ENCODE peak calls at places on chromosomes 6 and 20, in ten cellular contexts. U is endothelial cell; F is kidney; X is Peyer's patch; N is gastrocnemius medialis; O is aorta; B is astrocyte of the spinal cord; D is T-cell; Q is GM13976; W is stimulated activated CD8-positive, alpha-beta memory T cell treated with anti-CD3 and anti-CD28 coated beads, Interleukin-15, amount 100 ng/mL, for 24 hours. P is an unnamed sample.

GRCh38 chr20:4076671-4077070 is 61.3 kb upstream of the RNF24 start:
- DNase-seq in U (no peak), F (no peak), X (no peak), N (no peak), O (no peak), B (peak), D (no peak), Q (no peak), W (no peak), P (no peak)

GRCh38 chr6:136503303-136503702 is 46.9 kb downstream of the MAP7 start:
- DNase-seq in U (peak), F (no peak), X (no peak), N (no peak), O (no peak), B (no peak), D (no peak), Q (no peak), W (no peak), P (no peak)

GRCh38 chr6:69791065-69791471 is 5.7 kb downstream of the LMBRD1 start:
- DNase-seq in U (no peak), F (no peak), X (no peak), N (no peak), O (no peak), B (peak), D (no peak), Q (no peak), W (no peak), P (no peak)

GRCh38 chr20:54361485-54361884 is 113.9 kb upstream of the DOK5 start:
- DNase-seq in U (no peak), F (no peak), X (no peak), N (no peak), O (no peak), B (no peak), D (no peak), Q (no peak), W (no peak), P (no peak)

GRCh38 chr6:29651413-29652197 is 5.3 kb upstream of the MOG start:
- DNase-seq in U (no peak), F (no peak), X (no peak), N (no peak), O (no peak), B (peak), D (no peak), Q (peak), W (no peak), P (no peak)

GRCh38 chr6:150631283-150631981 is 31.7 kb downstream of the PLEKHG1 start:
- DNase-seq in U (no peak), F (no peak), X (no peak), N (no peak), O (no peak), B (no peak), D (no peak), Q (peak), W (no peak), P (no peak)

GRCh38 chr20:33163856-33164762 is 3.9 kb upstream of the BPIFA2 start:
- DNase-seq in U (no peak), F (no peak), X (no peak), N (no peak), O (no peak), B (no peak), D (no peak), Q (no peak), W (no peak), P (no peak)

GRCh38 chr6:109526905-109527628 is 44.0 kb upstream of the ZBTB24 start:
- DNase-seq in U (peak), F (peak), X (peak), N (no peak), O (peak), B (peak), D (peak), Q (peak), W (no peak), P (no peak)

GRCh38 chr6:146950351-146950835 is 253.8 kb upstream of the STXBP5 start:
- DNase-seq in U (peak), F (no peak), X (peak), N (no peak), O (no peak), B (no peak), D (no peak), Q (no peak), W (no peak), P (no peak)

GRCh38 chr6:8080338-8081151 is 16.4 kb upstream of the BLOC1S5 start:
- DNase-seq in U (no peak), F (no peak), X (no peak), N (no peak), O (no peak), B (peak), D (no peak), Q (no peak), W (no peak), P (no peak)

GRCh38 chr20:62918830-62919229 is 7.5 kb downstream of the DIDO1 start:
- DNase-seq in U (no peak), F (no peak), X (no peak), N (no peak), O (no peak), B (no peak), D (peak), Q (no peak), W (no peak), P (no peak)

GRCh38 chr6:155388546-155388945 is 67.1 kb downstream of the NOX3 start:
- DNase-seq in U (no peak), F (no peak), X (no peak), N (no peak), O (no peak), B (no peak), D (no peak), Q (no peak), W (no peak), P (no peak)

GRCh38 chr20:31809656-31810055 is 9.5 kb upstream of the MYLK2 start:
- DNase-seq in U (no peak), F (no peak), X (no peak), N (no peak), O (no peak), B (no peak), D (no peak), Q (no peak), W (no peak), P (no peak)

GRCh38 chr6:112357801-112358200 is 10.7 kb downstream of the RFPL4B start:
- DNase-seq in U (no peak), F (no peak), X (no peak), N (no peak), O (no peak), B (no peak), D (no peak), Q (no peak), W (no peak), P (peak)

GRCh38 chr6:91127752-91128151 is 540.9 kb upstream of the MAP3K7 start:
- DNase-seq in U (no peak), F (no peak), X (no peak), N (no peak), O (no peak), B (no peak), D (no peak), Q (no peak), W (no peak), P (no peak)

GRCh38 chr6:41626917-41627316 is 11.4 kb upstream of the MDFI start:
- DNase-seq in U (no peak), F (no peak), X (no peak), N (no peak), O (peak), B (no peak), D (no peak), Q (no peak), W (no peak), P (no peak)

GRCh38 chr6:83113258-83113657 is 45.8 kb downstream of the DOP1A start:
- DNase-seq in U (no peak), F (no peak), X (no peak), N (no peak), O (no peak), B (no peak), D (no peak), Q (no peak), W (no peak), P (no peak)

GRCh38 chr6:155795173-155795796 is 339.6 kb upstream of the NOX3 start:
- DNase-seq in U (no peak), F (no peak), X (no peak), N (no peak), O (no peak), B (no peak), D (no peak), Q (no peak), W (no peak), P (no peak)

GRCh38 chr6:137705166-137706064 is 161.6 kb upstream of the TNFAIP3 start:
- DNase-seq in U (peak), F (peak), X (peak), N (peak), O (peak), B (peak), D (peak), Q (peak), W (no peak), P (no peak)